ENCODE peak calls at places on chromosomes 13 and 19, in five cellular contexts. L is HT1080; Z is foreskin fibroblast; F is cardiac fibroblast; D is stimulated activated CD4-positive, alpha-beta T cell treated with anti-CD3 and anti-CD28 coated beads, Interleukin-2, amount 100 ng/mL, for 48 hours. S is an unnamed sample.

GRCh38 chr19:40691421-40692211 is 1.2 kb upstream of the NUMBL start:
- DNase-seq in F (no peak), D (no peak), Z (peak; percentile 53), L (no peak), S (no peak)

GRCh38 chr19:53903055-53903680 is 5.9 kb upstream of the CACNG7 start:
- DNase-seq in L (no peak), F (peak; percentile 59), Z (peak; percentile 60), D (no peak), S (no peak)

GRCh38 chr13:20412761-20413355 is 112.8 kb downstream of the CRYL1 start:
- DNase-seq in F (peak; percentile 14), L (no peak), D (no peak), Z (peak; percentile 27), S (no peak)

GRCh38 chr19:53951436-53951835 is 11.3 kb upstream of the CACNG8 start:
- DNase-seq in F (no peak), Z (no peak), L (peak; percentile 21), D (no peak), S (no peak)

GRCh38 chr19:6745965-6746364 is 6.5 kb downstream of the TRIP10 start:
- DNase-seq in Z (no peak), F (no peak), L (no peak), D (no peak), S (no peak)

GRCh38 chr19:4376991-4377781 is 23.2 kb downstream of the SH3GL1 start:
- DNase-seq in L (peak; percentile 72), F (no peak), Z (peak; percentile 65), D (no peak), S (no peak)

GRCh38 chr19:52778811-52779210 is 7.8 kb downstream of the ZNF600 start:
- DNase-seq in L (no peak), Z (no peak), F (no peak), D (no peak), S (no peak)

GRCh38 chr19:38277969-38278680 is 13.8 kb downstream of the SPINT2 start:
- DNase-seq in F (peak; percentile 72), D (no peak), Z (peak; percentile 78), L (no peak), S (no peak)

GRCh38 chr13:61695147-61695546 is 279.5 kb upstream of the PCDH20 start:
- DNase-seq in F (no peak), D (no peak), Z (no peak), L (peak; percentile 74), S (no peak)

GRCh38 chr13:79861731-79862130 is 380.8 kb downstream of the NDFIP2 start:
- DNase-seq in F (no peak), L (no peak), D (no peak), Z (no peak), S (no peak)

GRCh38 chr19:47821460-47822020 is at the start of gene CRX:
- DNase-seq in F (no peak), L (no peak), Z (no peak), D (no peak), S (no peak)

GRCh38 chr19:19866599-19867248 is 1.0 kb downstream of the ZNF253 start:
- DNase-seq in F (peak; percentile 23), Z (peak; percentile 4), L (no peak), D (peak; percentile 38), S (peak; percentile 68)

GRCh38 chr13:59538512-59538911 is 625.2 kb downstream of the DIAPH3 start:
- DNase-seq in F (no peak), D (no peak), Z (no peak), L (no peak), S (no peak)

GRCh38 chr19:5128251-5128931 is 159.5 kb downstream of the KDM4B start:
- DNase-seq in L (no peak), Z (peak; percentile 74), F (peak; percentile 32), D (no peak), S (peak; percentile 33)

GRCh38 chr19:34963531-34964406 is at the start of gene ZNF792:
- DNase-seq in D (peak; percentile 38), Z (peak; percentile 77), F (peak; percentile 42), L (peak; percentile 46), S (peak; percentile 43)

GRCh38 chr13:20869540-20869939 is 33.0 kb downstream of the XPO4 start:
- DNase-seq in D (no peak), Z (peak; percentile 7), L (no peak), F (peak; percentile 28), S (no peak)

GRCh38 chr13:84366484-84366883 is 484.2 kb upstream of the SLITRK1 start:
- DNase-seq in L (no peak), F (peak; percentile 18), D (no peak), Z (peak; percentile 33), S (no peak)

GRCh38 chr13:103671547-103671946 is 605.3 kb upstream of the SLC10A2 start:
- DNase-seq in F (no peak), D (no peak), Z (no peak), L (no peak), S (no peak)

GRCh38 chr13:59689057-59689456 is 474.7 kb downstream of the DIAPH3 start:
- DNase-seq in D (no peak), L (no peak), Z (no peak), F (no peak), S (no peak)

GRCh38 chr19:3094638-3095374 is 644 bp downstream of the GNA11 start:
- DNase-seq in D (peak; percentile 18), Z (peak; percentile 55), F (peak; percentile 28), L (no peak), S (no peak)

GRCh38 chr19:18292460-18292809 is 11.0 kb upstream of the JUND start:
- DNase-seq in L (no peak), Z (no peak), D (no peak), F (peak; percentile 47), S (no peak)

GRCh38 chr19:34962281-34962944 is 1.6 kb downstream of the ZNF792 start:
- DNase-seq in F (no peak), L (no peak), Z (no peak), D (no peak), S (no peak)

GRCh38 chr13:25489238-25489637 is 117.5 kb downstream of the ATP8A2 start:
- DNase-seq in Z (no peak), F (no peak), L (peak; percentile 47), D (no peak), S (no peak)

GRCh38 chr19:38061294-38061693 is 154.3 kb downstream of the SIPA1L3 start:
- DNase-seq in L (peak; percentile 93), F (peak; percentile 92), Z (peak; percentile 94), D (no peak), S (no peak)

GRCh38 chr19:13018037-13018914 is 23.0 kb downstream of the NFIX start:
- DNase-seq in D (no peak), L (no peak), F (no peak), Z (peak; percentile 71), S (no peak)

GRCh38 chr13:102793583-102794355 is 5.0 kb downstream of the POGLUT2 start:
- DNase-seq in F (no peak), D (no peak), Z (no peak), L (no peak), S (no peak)

GRCh38 chr19:48006762-48007161 is 12.3 kb downstream of the ELSPBP1 start:
- DNase-seq in L (peak; percentile 26), D (peak; percentile 13), F (peak; percentile 6), Z (no peak), S (no peak)

GRCh38 chr13:33015791-33016323 is 366 bp upstream of the KL start:
- DNase-seq in Z (no peak), L (no peak), D (no peak), F (no peak), S (peak; percentile 3)

GRCh38 chr13:36101157-36101556 is 30.0 kb downstream of the DCLK1 start:
- DNase-seq in L (no peak), Z (no peak), D (no peak), F (no peak), S (no peak)

GRCh38 chr13:23707674-23708073 is 137.5 kb downstream of the TNFRSF19 start:
- DNase-seq in L (peak; percentile 38), F (peak; percentile 70), D (no peak), Z (peak; percentile 68), S (no peak)